ENCODE peak calls at places on chromosome 9, in seven cellular contexts. D is activated naive CD4-positive, alpha-beta T cell; Q is NCI-H226; J is NCI-H82; T is AG08395; Z is adipocyte; O is WTC11. P is an unnamed sample.

GRCh38 chr9:90038778-90039177 is 434.0 kb downstream of the GADD45G start:
- DNase-seq in J (no peak), D (no peak), T (no peak), Z (no peak), O (no peak), Q (no peak), P (no peak)

GRCh38 chr9:38159599-38159998 is 90.6 kb upstream of the SHB start:
- DNase-seq in T (no peak), O (no peak), Q (no peak), Z (no peak), J (peak; percentile 4), D (no peak), P (no peak)

GRCh38 chr9:125519741-125520140 is 187.3 kb downstream of the MAPKAP1 start:
- DNase-seq in Q (no peak), T (no peak), J (no peak), D (no peak), Z (no peak), O (no peak), P (no peak)

GRCh38 chr9:93094294-93095204 is 1.5 kb upstream of the CARD19 start:
- DNase-seq in Q (no peak), D (no peak), Z (peak; percentile 16), O (no peak), J (no peak), T (no peak), P (peak; percentile 44)

GRCh38 chr9:89696780-89697179 is 92.0 kb downstream of the GADD45G start:
- DNase-seq in O (no peak), T (no peak), Z (no peak), D (no peak), J (no peak), Q (no peak), P (no peak)

GRCh38 chr9:89226076-89226475 is 47.5 kb upstream of the SHC3 start:
- DNase-seq in Q (peak; percentile 48), T (no peak), Z (peak; percentile 19), D (no peak), O (peak; percentile 69), J (peak; percentile 21), P (no peak)

GRCh38 chr9:115213777-115214428 is 95.9 kb upstream of the TNC start:
- DNase-seq in D (no peak), O (no peak), Q (peak; percentile 91), T (peak; percentile 84), Z (peak; percentile 70), J (no peak), P (peak; percentile 62)

GRCh38 chr9:37620386-37620785 is 28.0 kb upstream of the TOMM5 start:
- DNase-seq in T (no peak), D (no peak), Q (no peak), Z (no peak), J (no peak), O (no peak), P (no peak)

GRCh38 chr9:78691531-78691930 is 394.6 kb downstream of the PSAT1 start:
- DNase-seq in T (peak; percentile 38), O (no peak), D (no peak), Q (no peak), J (peak; percentile 13), Z (no peak), P (no peak)

GRCh38 chr9:94011134-94011533 is 56.0 kb upstream of the BARX1 start:
- DNase-seq in O (no peak), Q (peak; percentile 61), D (peak; percentile 2), Z (peak; percentile 55), T (peak; percentile 48), J (no peak), P (no peak)

GRCh38 chr9:35333551-35333950 is 156.4 kb upstream of the RUSC2 start:
- DNase-seq in J (no peak), D (no peak), T (peak; percentile 78), Z (peak; percentile 65), O (no peak), Q (peak; percentile 12), P (peak; percentile 82)

GRCh38 chr9:117796681-117797080 is 92.5 kb downstream of the TLR4 start:
- DNase-seq in T (peak; percentile 68), Q (no peak), O (no peak), Z (peak; percentile 38), J (no peak), D (no peak), P (no peak)

GRCh38 chr9:112338561-112338960 is 5.1 kb upstream of the PTBP3 start:
- DNase-seq in D (no peak), Q (no peak), Z (peak; percentile 64), J (no peak), T (peak; percentile 58), O (no peak), P (peak; percentile 78)

GRCh38 chr9:132214027-132214622 is 52.3 kb downstream of the NTNG2 start:
- DNase-seq in D (no peak), T (peak; percentile 96), Z (peak; percentile 86), Q (peak; percentile 99), J (peak; percentile 27), O (peak; percentile 64), P (peak; percentile 3)

GRCh38 chr9:90941661-90942060 is 140.0 kb downstream of the SYK start:
- DNase-seq in D (no peak), O (no peak), T (no peak), Z (no peak), J (no peak), Q (no peak), P (no peak)

GRCh38 chr9:120387257-120387999 is 192.5 kb downstream of the CDK5RAP2 start:
- DNase-seq in D (no peak), T (no peak), J (no peak), Z (no peak), O (no peak), Q (no peak), P (no peak)

GRCh38 chr9:36833954-36834353 is 200.1 kb downstream of the PAX5 start:
- DNase-seq in O (peak; percentile 49), J (no peak), Z (no peak), T (no peak), D (no peak), Q (no peak), P (no peak)

GRCh38 chr9:4939118-4939561 is 45.9 kb upstream of the JAK2 start:
- DNase-seq in T (no peak), O (no peak), Q (no peak), D (no peak), J (no peak), Z (no peak), P (no peak)